ENCODE peak calls at places on chromosomes 11 and 22, in eight cellular contexts. Q is Calu3; W is colonic mucosa; I is GM12864; L is germinal center; J is GOT3; K is CD8-positive, alpha-beta memory T cell; Y is stimulated activated CD4-positive, alpha-beta T cell treated with anti-CD3 and anti-CD28 coated beads, Interleukin-1b, Interleukin-23, amount 100 ng/mL, for 4 hours. Z is an unnamed sample.

GRCh38 chr22:46609724-46610161 is 10.4 kb upstream of the GRAMD4 start:
- DNase-seq in W (no peak), Q (peak), J (no peak), I (no peak), Y (no peak), K (no peak), L (no peak), Z (no peak)

GRCh38 chr22:27648853-27649252 is 152.7 kb downstream of the MN1 start:
- DNase-seq in W (no peak), I (no peak), Y (no peak), Q (no peak), J (no peak), L (no peak), K (no peak), Z (no peak)

GRCh38 chr11:120273432-120273831 is 33.5 kb downstream of the POU2F3 start:
- DNase-seq in J (no peak), Q (no peak), Y (no peak), K (no peak), W (no peak), L (no peak), I (no peak), Z (no peak)

GRCh38 chr11:95716266-95716665 is 73.3 kb downstream of the FAM76B start:
- DNase-seq in W (no peak), Y (no peak), L (no peak), I (no peak), K (no peak), J (no peak), Q (no peak), Z (no peak)

GRCh38 chr11:72223615-72224586 is 666 bp upstream of the INPPL1 start:
- DNase-seq in W (peak), I (no peak), L (peak), Y (peak), Q (peak), K (peak), J (no peak), Z (no peak)

GRCh38 chr11:2208691-2209369 is 37.2 kb upstream of the TH start:
- DNase-seq in J (no peak), Q (no peak), K (no peak), W (peak), Y (no peak), L (no peak), I (no peak), Z (no peak)

GRCh38 chr11:27216268-27217149 is 146.5 kb downstream of the CCDC34 start:
- DNase-seq in L (no peak), Q (no peak), K (no peak), Y (no peak), J (no peak), W (peak), I (no peak), Z (no peak)

GRCh38 chr22:28942801-28943500 is 59.6 kb downstream of the ZNRF3 start:
- DNase-seq in J (no peak), Y (no peak), L (no peak), K (no peak), Q (no peak), W (no peak), I (no peak), Z (no peak)

GRCh38 chr11:133740928-133741327 is 104.4 kb downstream of the SPATA19 start:
- DNase-seq in W (no peak), Q (no peak), L (no peak), Y (no peak), J (no peak), I (no peak), K (no peak), Z (no peak)

GRCh38 chr11:92225206-92225562 is 566 bp downstream of the FAT3 start:
- DNase-seq in W (no peak), Y (no peak), J (no peak), I (no peak), L (no peak), Q (no peak), K (no peak), Z (no peak)

GRCh38 chr22:19723990-19724827 is 870 bp downstream of the GP1BB start:
- DNase-seq in J (no peak), W (no peak), K (no peak), I (no peak), L (no peak), Y (no peak), Q (peak), Z (no peak)

GRCh38 chr11:92376680-92377079 is 152.1 kb downstream of the FAT3 start:
- DNase-seq in J (no peak), K (no peak), I (no peak), W (no peak), Q (no peak), L (no peak), Y (no peak), Z (no peak)

GRCh38 chr11:62077136-62077535 is 46.7 kb upstream of the INCENP start:
- DNase-seq in Q (no peak), K (no peak), J (no peak), W (no peak), L (no peak), I (no peak), Y (no peak), Z (no peak)

GRCh38 chr11:1304376-1304775 is 5.1 kb downstream of the TOLLIP start:
- DNase-seq in Y (no peak), W (peak), Q (peak), L (no peak), J (no peak), K (no peak), I (no peak), Z (no peak)

Z was measured in thoracic aorta.